ENCODE peak calls at places on chromosomes 6 and 20, in seven cellular contexts. D is H1, K is SK-N-SH, R is GM12892, S is HepG2, V is GM12878, M is K562. W is an unnamed sample.

GRCh38 chr20:1313236-1313964 is 15.5 kb downstream of the SDCBP2 start:
- DNase-seq in D (peak), K (peak), R (peak), S (peak), V (no peak), M (peak), W (peak)

GRCh38 chr6:129929433-129929832 is 68.3 kb upstream of the TMEM244 start:
- DNase-seq in D (no peak), K (no peak), R (no peak), S (no peak), V (no peak), M (no peak), W (no peak)

GRCh38 chr20:63957690-63958441 is 1.6 kb upstream of the UCKL1 start:
- DNase-seq in D (no peak), K (no peak), R (no peak), S (peak), V (no peak), M (peak), W (no peak)

GRCh38 chr20:17460119-17460518 is 71.1 kb downstream of the BFSP1 start:
- DNase-seq in D (peak), K (no peak), R (no peak), S (no peak), V (no peak), M (peak), W (no peak)

GRCh38 chr6:129675669-129676472 is 34.1 kb downstream of the ARHGAP18 start:
- DNase-seq in D (no peak), K (no peak), R (no peak), S (no peak), V (no peak), M (no peak), W (no peak)

GRCh38 chr6:36685198-36685919 is 6.8 kb downstream of the CDKN1A start:
- DNase-seq in D (no peak), K (no peak), R (no peak), S (no peak), V (no peak), M (no peak), W (no peak)

GRCh38 chr6:166307082-166307980 is 861 bp downstream of the PRR18 start:
- DNase-seq in D (peak), K (peak), R (no peak), S (no peak), V (no peak), M (no peak), W (peak)

GRCh38 chr6:30091577-30092381 is 16.2 kb upstream of the RNF39 start:
- DNase-seq in D (no peak), K (no peak), R (no peak), S (peak), V (no peak), M (no peak), W (no peak)

GRCh38 chr6:44431118-44431725 is 43.7 kb downstream of the CDC5L start:
- DNase-seq in D (no peak), K (peak), R (no peak), S (peak), V (peak), M (peak), W (no peak)

GRCh38 chr6:18656506-18656905 is 269.4 kb downstream of the RNF144B start:
- DNase-seq in D (no peak), K (no peak), R (no peak), S (no peak), V (no peak), M (no peak), W (no peak)

GRCh38 chr6:20837189-20837588 is 302.9 kb downstream of the CDKAL1 start:
- DNase-seq in D (no peak), K (no peak), R (no peak), S (no peak), V (peak), M (no peak), W (no peak)

GRCh38 chr6:32393660-32394420 is 13.1 kb downstream of the BTNL2 start:
- DNase-seq in D (no peak), K (no peak), R (no peak), S (no peak), V (no peak), M (no peak), W (no peak)

GRCh38 chr6:3830806-3831205 is 18.4 kb upstream of the FAM50B start:
- DNase-seq in D (no peak), K (no peak), R (no peak), S (no peak), V (no peak), M (no peak), W (no peak)

GRCh38 chr6:32153835-32154513 is at the start of gene PPT2:
- DNase-seq in D (peak), K (peak), R (no peak), S (peak), V (no peak), M (peak), W (peak)

GRCh38 chr20:49983848-49984408 is 1.1 kb downstream of the SNAI1 start:
- DNase-seq in D (no peak), K (peak), R (no peak), S (no peak), V (no peak), M (peak), W (no peak)

GRCh38 chr6:17132967-17133366 is 31.1 kb downstream of the STMND1 start:
- DNase-seq in D (no peak), K (no peak), R (no peak), S (no peak), V (no peak), M (no peak), W (no peak)

GRCh38 chr6:17493286-17493685 is 99.9 kb downstream of the CAP2 start:
- DNase-seq in D (no peak), K (no peak), R (no peak), S (no peak), V (no peak), M (peak), W (no peak)

GRCh38 chr6:12717356-12717755 is 789 bp downstream of the PHACTR1 start:
- DNase-seq in D (no peak), K (peak), R (no peak), S (peak), V (no peak), M (no peak), W (no peak)

GRCh38 chr6:10398439-10399218 is 16.2 kb downstream of the TFAP2A start:
- DNase-seq in D (no peak), K (no peak), R (no peak), S (no peak), V (no peak), M (no peak), W (no peak)

GRCh38 chr6:7615611-7616383 is 25.8 kb downstream of the SNRNP48 start:
- DNase-seq in D (peak), K (peak), R (no peak), S (peak), V (no peak), M (peak), W (peak)

GRCh38 chr6:9140861-9141534 is 705.7 kb upstream of the SLC35B3 start:
- DNase-seq in D (no peak), K (no peak), R (no peak), S (no peak), V (no peak), M (no peak), W (no peak)

GRCh38 chr6:46056906-46057529 is 41.4 kb upstream of the CLIC5 start:
- DNase-seq in D (no peak), K (no peak), R (no peak), S (no peak), V (no peak), M (no peak), W (no peak)

GRCh38 chr6:31711233-31711632 is 3.9 kb upstream of the LY6G6D start:
- DNase-seq in D (no peak), K (no peak), R (no peak), S (no peak), V (no peak), M (peak), W (no peak)

GRCh38 chr6:143513410-143513809 is 1.9 kb upstream of the FUCA2 start:
- DNase-seq in D (peak), K (peak), R (no peak), S (peak), V (no peak), M (peak), W (no peak)

GRCh38 chr20:38551056-38551626 is 29.9 kb upstream of the ADIG start:
- DNase-seq in D (no peak), K (no peak), R (no peak), S (no peak), V (no peak), M (no peak), W (no peak)

GRCh38 chr6:114084327-114084890 is 113.5 kb upstream of the HDAC2 start:
- DNase-seq in D (no peak), K (no peak), R (no peak), S (no peak), V (no peak), M (no peak), W (no peak)

GRCh38 chr6:95203153-95203754 is 374.1 kb upstream of the MANEA start:
- DNase-seq in D (no peak), K (peak), R (no peak), S (peak), V (no peak), M (peak), W (peak)

GRCh38 chr20:44081888-44082287 is 105.1 kb downstream of the JPH2 start:
- DNase-seq in D (no peak), K (no peak), R (no peak), S (no peak), V (no peak), M (no peak), W (no peak)

GRCh38 chr20:61205769-61206168 is 46.3 kb upstream of the CDH4 start:
- DNase-seq in D (no peak), K (no peak), R (no peak), S (no peak), V (no peak), M (no peak), W (no peak)

GRCh38 chr6:90194371-90194841 is 102.2 kb downstream of the BACH2 start:
- DNase-seq in D (no peak), K (peak), R (no peak), S (no peak), V (no peak), M (no peak), W (no peak)

GRCh38 chr6:5522147-5522546 is 260.8 kb downstream of the FARS2 start:
- DNase-seq in D (no peak), K (no peak), R (no peak), S (no peak), V (no peak), M (no peak), W (no peak)

GRCh38 chr6:111664565-111665039 is 58.9 kb upstream of the TRAF3IP2 start:
- DNase-seq in D (no peak), K (no peak), R (no peak), S (no peak), V (no peak), M (no peak), W (no peak)

GRCh38 chr6:111666812-111667211 is 61.1 kb upstream of the TRAF3IP2 start:
- DNase-seq in D (no peak), K (no peak), R (no peak), S (no peak), V (no peak), M (no peak), W (no peak)

GRCh38 chr6:111669326-111669725 is 63.6 kb upstream of the TRAF3IP2 start:
- DNase-seq in D (no peak), K (no peak), R (no peak), S (no peak), V (no peak), M (no peak), W (no peak)

GRCh38 chr6:111668410-111668809 is 62.7 kb upstream of the TRAF3IP2 start:
- DNase-seq in D (no peak), K (peak), R (no peak), S (no peak), V (no peak), M (peak), W (no peak)

GRCh38 chr6:111667921-111668320 is 62.2 kb upstream of the TRAF3IP2 start:
- DNase-seq in D (no peak), K (peak), R (no peak), S (no peak), V (no peak), M (no peak), W (no peak)
- TF ChIP-seq POLR2AphosphoS5 in D (no peak), K (no peak), R (no peak), S (no peak), V (no peak), M (no peak), W (no peak)

GRCh38 chr20:10466325-10466724 is 31.2 kb downstream of the SLX4IP start:
- DNase-seq in D (no peak), K (no peak), R (no peak), S (no peak), V (no peak), M (no peak), W (no peak)
- TF ChIP-seq TAF1 in D (no peak), K (no peak), R (no peak), S (no peak), V (no peak), M (no peak), W (no peak)

DNA sequence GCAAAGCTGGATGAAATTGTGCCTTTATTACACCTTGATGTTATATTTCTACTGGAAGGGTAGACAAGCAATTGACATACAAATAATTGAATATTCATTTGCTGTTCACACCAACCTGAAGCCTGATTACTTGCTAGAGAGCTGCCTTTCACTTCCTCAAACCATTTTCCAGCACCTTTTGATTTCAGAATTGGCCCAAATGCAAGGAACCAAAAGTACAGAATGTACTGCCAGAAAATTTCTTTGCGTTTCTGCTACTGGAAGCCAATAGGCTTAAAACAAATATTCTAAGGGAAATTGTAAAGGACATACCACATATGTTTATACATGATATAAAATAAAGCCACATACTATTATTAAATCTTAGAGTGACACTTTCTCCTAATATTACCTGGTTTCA is 94.5 kb downstream of the RFPL4B start:
- DNase-seq in D (no peak), K (no peak), R (no peak), S (no peak), V (no peak), M (no peak), W (no peak)
- TF ChIP-seq POLR2AphosphoS5 in D (no peak), K (no peak), R (no peak), S (no peak), V (no peak), M (no peak), W (no peak)

GRCh38 chr6:131353106-131353505 is 217.8 kb downstream of the AKAP7 start:
- DNase-seq in D (no peak), K (no peak), R (no peak), S (no peak), V (no peak), M (no peak), W (no peak)
- TF ChIP-seq TAF1 in D (no peak), K (no peak), R (no peak), S (no peak), V (no peak), M (no peak), W (no peak)

DNA sequence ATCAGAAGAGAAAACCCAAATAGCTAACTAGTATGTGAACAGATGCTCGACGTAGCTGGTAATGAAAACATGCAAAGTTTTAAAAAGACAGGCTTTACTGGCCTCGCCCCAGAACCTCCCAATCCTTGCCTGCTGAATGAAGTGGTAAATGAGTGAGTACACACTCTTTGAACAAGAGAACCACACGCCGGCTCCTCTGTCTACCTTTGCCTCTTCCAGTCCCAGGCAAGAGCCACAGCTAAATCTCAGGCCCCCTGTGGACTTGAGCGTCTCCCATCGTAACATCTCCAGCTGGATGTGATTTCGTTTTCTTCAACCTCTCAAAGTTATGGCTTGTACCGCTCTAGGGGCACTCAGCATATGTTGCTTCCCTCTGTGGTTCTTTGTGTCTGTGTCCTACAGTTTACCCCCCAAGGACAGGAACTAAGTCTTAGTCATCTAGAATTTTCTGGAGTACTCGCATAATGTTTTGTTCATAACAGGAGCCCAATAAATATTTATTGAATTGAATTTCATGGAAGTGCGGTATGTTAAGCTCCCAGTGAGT is 153.2 kb upstream of the TAB2 start:
- DNase-seq in D (no peak), K (no peak), R (no peak), S (no peak), V (no peak), M (no peak), W (no peak)
- TF ChIP-seq POLR2AphosphoS5 in D (no peak), K (no peak), R (no peak), S (no peak), V (no peak), M (no peak), W (no peak)

DNA sequence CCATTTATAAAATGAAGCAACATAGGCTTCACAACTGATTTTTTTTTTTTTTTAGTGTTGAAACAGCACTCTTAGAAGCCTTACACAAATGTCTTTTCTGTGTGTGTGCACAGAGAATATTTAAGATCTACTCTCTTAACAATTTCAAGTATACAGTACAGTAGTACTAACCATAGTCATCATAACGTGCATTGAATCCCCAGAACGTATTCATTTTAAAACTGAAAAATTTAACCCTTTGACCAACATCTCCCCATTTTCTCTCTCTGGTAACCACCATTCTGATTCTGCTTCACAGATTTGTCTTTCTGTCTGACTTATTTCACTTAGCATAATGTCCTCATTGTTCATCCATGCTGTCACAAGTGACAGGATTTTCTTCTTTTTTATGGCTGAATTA is 475.6 kb downstream of the RFPL4B start:
- DNase-seq in D (no peak), K (no peak), R (no peak), S (no peak), V (no peak), M (no peak), W (no peak)
- TF ChIP-seq TAF1 in D (no peak), K (no peak), R (no peak), S (no peak), V (no peak), M (no peak), W (no peak)

GRCh38 chr6:96900873-96901272 is 3.2 kb upstream of the NDUFAF4 start:
- DNase-seq in D (no peak), K (no peak), R (no peak), S (no peak), V (no peak), M (no peak), W (no peak)

GRCh38 chr6:96897396-96898240 is at the start of gene NDUFAF4:
- DNase-seq in D (peak), K (peak), R (peak), S (peak), V (peak), M (peak), W (peak)

GRCh38 chr6:96899019-96899418 is 1.3 kb upstream of the NDUFAF4 start:
- DNase-seq in D (no peak), K (peak), R (no peak), S (peak), V (no peak), M (no peak), W (no peak)

GRCh38 chr6:96899599-96899998 is 1.9 kb upstream of the NDUFAF4 start:
- DNase-seq in D (no peak), K (no peak), R (no peak), S (no peak), V (no peak), M (no peak), W (no peak)

DNA sequence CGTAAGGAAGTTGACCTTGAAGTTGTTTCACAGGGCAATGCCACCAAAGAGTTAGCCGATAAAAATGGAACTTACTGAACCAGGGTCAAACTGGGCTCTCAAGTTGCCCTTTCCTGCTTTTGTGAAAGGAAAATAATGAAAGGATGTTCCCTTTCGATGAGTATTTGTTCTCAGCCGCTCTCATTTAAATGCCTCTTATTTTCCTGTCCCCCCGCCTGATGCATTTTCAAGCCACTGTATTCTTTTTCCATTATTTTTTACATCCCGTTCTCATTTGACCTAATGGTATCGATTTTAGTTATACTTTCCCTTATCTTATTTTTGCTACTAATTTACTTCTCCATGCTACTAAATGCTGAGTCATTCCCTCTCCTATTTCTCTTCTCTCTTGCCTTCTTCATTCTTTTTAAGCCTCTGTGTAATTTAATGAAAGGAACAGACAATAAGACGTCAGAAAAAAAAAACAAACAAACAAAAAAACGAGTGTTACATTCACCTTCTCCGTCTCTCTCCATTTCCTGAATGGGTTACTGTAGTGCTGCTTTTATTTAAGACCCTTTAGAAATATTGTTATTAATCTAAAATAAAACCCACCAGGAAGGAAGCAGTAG is 655 bp upstream of the NDUFAF4 start:
- DNase-seq in D (no peak), K (peak), R (no peak), S (no peak), V (no peak), M (no peak), W (no peak)
- TF ChIP-seq POLR2AphosphoS5 in D (no peak), K (no peak), R (no peak), S (no peak), V (no peak), M (no peak), W (no peak)

DNA sequence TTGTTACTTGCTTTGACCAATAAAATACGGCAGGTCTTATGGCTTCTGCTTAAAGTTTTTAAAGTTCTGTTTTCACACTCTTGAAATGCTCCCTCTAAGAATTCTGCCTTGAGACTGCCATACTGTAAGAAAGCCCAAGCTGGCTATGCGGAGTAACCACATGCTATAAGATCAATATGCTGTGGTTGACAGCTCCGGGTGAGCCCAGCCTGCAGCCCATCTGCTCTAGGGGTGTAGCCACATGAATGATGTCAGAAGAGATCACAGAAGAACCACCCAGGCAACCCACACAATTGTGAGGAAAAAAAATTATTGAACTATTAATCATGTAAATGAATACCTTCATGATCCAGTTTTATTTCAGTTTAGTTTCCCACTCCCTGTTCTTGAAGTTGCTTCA is 26.1 kb upstream of the SH3BGRL2 start:
- DNase-seq in D (no peak), K (no peak), R (no peak), S (no peak), V (no peak), M (peak), W (no peak)
- TF ChIP-seq TAF1 in D (no peak), K (no peak), R (no peak), S (no peak), V (no peak), M (no peak), W (no peak)